ENCODE peak calls at places on chromosomes 6 and 20, in ten cellular contexts. Z is right cardiac atrium; B is glutamatergic neuron; D is Daoy; K is epithelial cell of esophagus; M is GF-D8; R is EL; L is putamen; C is naive thymus-derived CD8-positive, alpha-beta T cell; T is AG09309. F is an unnamed sample.

GRCh38 chr6:152380993-152381898 is 255.9 kb downstream of the SYNE1 start:
- DNase-seq in Z (peak), B (peak), D (peak), K (peak), M (no peak), R (peak), L (peak), C (no peak), T (peak), F (peak)

GRCh38 chr6:116971959-116972358 is 94.9 kb downstream of the RFX6 start:
- DNase-seq in Z (no peak), B (no peak), D (peak), K (peak), M (no peak), R (peak), L (peak), C (no peak), T (peak), F (peak)

GRCh38 chr20:9200196-9200595 is 131.3 kb downstream of the PLCB4 start:
- DNase-seq in Z (no peak), B (no peak), D (no peak), K (peak), M (no peak), R (no peak), L (no peak), C (no peak), T (no peak), F (no peak)

GRCh38 chr6:110813813-110814487 is 1.3 kb downstream of the CDK19 start:
- DNase-seq in Z (no peak), B (no peak), D (peak), K (peak), M (no peak), R (peak), L (peak), C (no peak), T (no peak), F (peak)

GRCh38 chr6:169168302-169168630 is 85.4 kb downstream of the THBS2 start:
- DNase-seq in Z (peak), B (no peak), D (no peak), K (no peak), M (no peak), R (no peak), L (no peak), C (no peak), T (no peak), F (no peak)

GRCh38 chr6:48826884-48827701 is 636.0 kb downstream of the MMUT start:
- DNase-seq in Z (peak), B (no peak), D (peak), K (peak), M (no peak), R (peak), L (peak), C (no peak), T (peak), F (peak)

GRCh38 chr20:33636776-33637175 is 25.4 kb upstream of the C20orf144 start:
- DNase-seq in Z (no peak), B (no peak), D (no peak), K (no peak), M (no peak), R (no peak), L (no peak), C (no peak), T (no peak), F (no peak)

GRCh38 chr6:54846243-54846856 is at the start of gene FAM83B:
- DNase-seq in Z (peak), B (peak), D (no peak), K (peak), M (no peak), R (peak), L (no peak), C (no peak), T (no peak), F (peak)

GRCh38 chr6:43269273-43270007 is 26.2 kb downstream of the TTBK1 start:
- DNase-seq in Z (no peak), B (no peak), D (no peak), K (no peak), M (no peak), R (no peak), L (no peak), C (peak), T (no peak), F (no peak)

GRCh38 chr6:146885708-146886457 is 287.1 kb downstream of the ADGB start:
- DNase-seq in Z (no peak), B (no peak), D (no peak), K (no peak), M (no peak), R (no peak), L (no peak), C (no peak), T (no peak), F (no peak)

F was measured in RWPE1.